ENCODE peak calls at places on chromosomes 5 and 9, in seven cellular contexts. X is GM12865, A is GM12878, P is right lobe of liver, Y is lung, E is OCI-LY7, F is fibroblast of mammary gland. Q is an unnamed sample.

GRCh38 chr9:101711330-101711941 is 27.0 kb downstream of the GRIN3A start:
- DNase-seq in F (peak), E (peak), A (no peak), P (no peak), X (peak), Y (no peak), Q (no peak)

GRCh38 chr5:87845734-87846133 is 422.9 kb downstream of the TMEM161B start:
- DNase-seq in X (no peak), F (no peak), E (no peak), Y (no peak), A (no peak), P (no peak), Q (no peak)

GRCh38 chr9:131728961-131729360 is 10.9 kb downstream of the RAPGEF1 start:
- DNase-seq in A (no peak), Y (no peak), E (peak), F (no peak), P (no peak), X (peak), Q (no peak)

GRCh38 chr9:131397100-131397790 is 3.4 kb downstream of the PRRC2B start:
- DNase-seq in P (no peak), E (no peak), F (peak), Y (no peak), X (peak), A (no peak), Q (peak)

GRCh38 chr5:136802382-136802781 is 437.0 kb upstream of the TRPC7 start:
- DNase-seq in A (no peak), Y (no peak), X (no peak), F (peak), P (no peak), E (peak), Q (peak)

GRCh38 chr5:1801061-1801953 is at the start of gene NDUFS6:
- DNase-seq in P (peak), E (peak), Y (peak), X (peak), F (peak), A (no peak), Q (peak)

GRCh38 chr5:37816883-37817282 is 23.0 kb downstream of the GDNF start:
- DNase-seq in A (no peak), F (no peak), X (no peak), E (no peak), Y (no peak), P (no peak), Q (no peak)

GRCh38 chr5:80069251-80069650 is 34.1 kb downstream of the THBS4 start:
- DNase-seq in Y (no peak), P (no peak), E (no peak), A (no peak), F (no peak), X (no peak), Q (no peak)

GRCh38 chr5:33745101-33745770 is 146.6 kb downstream of the ADAMTS12 start:
- DNase-seq in Y (no peak), P (no peak), X (no peak), E (no peak), A (no peak), F (no peak), Q (no peak)

GRCh38 chr5:175652741-175653663 is 4.9 kb upstream of the HRH2 start:
- DNase-seq in Y (no peak), P (no peak), E (no peak), X (peak), A (no peak), F (no peak), Q (no peak)

GRCh38 chr5:67493676-67494075 is 297.1 kb upstream of the CD180 start:
- DNase-seq in Y (no peak), P (peak), X (peak), A (no peak), F (peak), E (no peak), Q (peak)

GRCh38 chr9:32644698-32645097 is 9.2 kb upstream of the TAF1L start:
- DNase-seq in E (no peak), P (no peak), X (no peak), F (peak), Y (no peak), A (no peak), Q (peak)

GRCh38 chr5:33261305-33261704 is 179.5 kb upstream of the TARS1 start:
- DNase-seq in P (no peak), E (no peak), F (peak), X (no peak), A (no peak), Y (no peak), Q (no peak)

GRCh38 chr5:75654693-75655315 is 43.6 kb downstream of the ANKDD1B start:
- DNase-seq in Y (no peak), A (no peak), X (no peak), P (no peak), E (no peak), F (no peak), Q (no peak)

DNA sequence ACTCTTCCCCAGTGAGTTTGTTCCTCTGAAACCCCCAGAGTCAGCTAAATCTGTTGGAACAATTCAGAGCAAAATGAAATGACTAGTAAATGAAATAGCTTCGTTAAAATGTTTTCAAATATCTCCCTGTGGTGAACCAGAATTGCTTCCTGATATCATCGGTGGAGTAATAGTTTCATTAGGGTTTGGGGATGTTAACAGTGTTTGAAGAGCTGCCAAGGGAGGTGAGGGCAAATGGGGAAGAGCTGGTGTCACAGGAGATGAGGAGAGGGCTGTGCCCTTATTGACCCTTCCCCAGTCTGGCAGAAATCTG is 4.3 kb upstream of the C7 start:
- DNase-seq in Y (no peak), X (no peak), F (no peak), A (no peak), E (no peak), P (no peak), Q (no peak)
- TF ChIP-seq CTCF in Y (no peak), X (no peak), F (no peak), A (no peak), E (peak), P (no peak), Q (no peak)

DNA sequence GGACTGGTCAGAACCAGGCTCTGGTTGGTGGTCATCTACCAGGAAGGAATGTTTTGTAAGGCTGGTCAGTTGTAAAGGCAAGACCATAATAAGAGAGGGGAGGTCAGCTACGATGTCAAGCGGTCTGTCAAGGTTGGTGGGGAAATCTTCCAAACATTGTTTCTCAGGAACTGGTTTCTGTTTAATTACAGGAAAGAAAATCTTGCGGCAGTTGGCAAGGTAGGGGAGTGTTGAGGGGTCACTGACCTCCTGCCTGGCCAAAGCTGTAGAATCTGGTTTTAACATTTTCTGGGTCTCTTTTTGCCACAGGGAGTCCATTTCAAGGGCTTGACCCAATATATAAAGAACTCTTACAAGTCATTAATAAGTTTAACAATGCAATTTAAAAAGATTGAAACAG is 39.0 kb upstream of the BARX1 start:
- DNase-seq in X (no peak), F (no peak), E (no peak), P (no peak), A (no peak), Y (no peak), Q (no peak)
- H3K4me3 ChIP-seq in X (no peak), F (no peak), E (no peak), P (no peak), A (no peak), Y (no peak), Q (no peak)

DNA sequence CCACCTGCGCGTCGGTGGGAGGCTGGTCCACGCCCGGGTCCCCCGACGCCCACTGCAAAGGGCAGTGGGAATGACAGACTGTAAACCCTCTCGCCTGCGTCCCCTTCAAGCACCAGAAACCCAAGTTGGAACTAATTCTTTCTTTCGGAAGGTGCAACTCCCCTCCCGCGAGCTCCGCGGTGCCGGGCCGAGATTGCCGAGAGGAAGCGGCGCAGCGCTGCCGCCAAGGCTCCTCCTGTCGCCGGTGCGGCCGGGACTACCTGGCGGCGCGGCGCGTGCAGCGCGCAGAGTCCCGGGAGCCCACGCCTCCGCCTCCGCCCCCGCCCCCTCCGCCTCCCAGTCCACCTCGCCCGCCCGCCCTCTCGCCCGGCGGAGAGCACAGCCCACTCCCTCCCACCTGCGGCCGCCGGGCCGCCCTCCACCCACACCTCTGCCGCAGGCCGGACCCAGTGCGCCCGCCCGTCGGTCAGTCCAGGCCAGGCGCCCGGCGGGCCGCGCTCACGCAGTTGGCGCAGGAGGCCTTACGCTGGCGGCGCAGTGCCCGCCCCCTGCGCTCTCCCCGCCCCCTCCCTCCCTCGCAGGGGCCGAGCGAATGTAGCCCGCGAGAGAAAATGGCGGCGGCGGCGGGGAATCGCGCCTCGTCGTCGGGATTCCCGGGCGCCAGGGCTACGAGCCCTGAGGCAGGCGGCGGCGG is at the start of gene MAP3K1:
- DNase-seq in E (peak), P (peak), Y (peak), F (peak), X (peak), A (no peak), Q (peak)
- TF ChIP-seq CTCF in E (peak), P (peak), Y (no peak), F (no peak), X (no peak), A (peak), Q (peak)

GRCh38 chr9:130187523-130187846 is 15.3 kb downstream of the NCS1 start:
- DNase-seq in E (no peak), A (no peak), F (no peak), Y (no peak), X (no peak), P (no peak), Q (no peak)
- H3K4me3 ChIP-seq in E (no peak), A (no peak), F (no peak), Y (no peak), X (no peak), P (no peak), Q (no peak)

GRCh38 chr5:181173027-181173419 is 25.6 kb downstream of the OR2V2 start:
- DNase-seq in Y (no peak), E (peak), X (peak), F (peak), P (no peak), A (no peak), Q (peak)
- TF ChIP-seq CTCF in Y (no peak), E (peak), X (no peak), F (peak), P (no peak), A (peak), Q (peak)